ENCODE peak calls at places on chromosomes 2 and 18, in six cellular contexts. One of them, this sample, is unnamed.
A peak's percentile ranks its signal among the peaks of the same experiment; 100 is the strongest.

GRCh38 chr2:204282525-204282924 is 262.8 kb upstream of the PARD3B start:
- DNase-seq in PC-3: no peak
- DNase-seq in kidney epithelial cell: peak; percentile 82
- DNase-seq in AG10803: no peak
- DNase-seq in tibial artery: no peak
- DNase-seq in GM06990: no peak
- DNase-seq in this sample: peak; percentile 72

GRCh38 chr18:42850174-42850766 is 265.2 kb downstream of the RIT2 start:
- DNase-seq in AG10803: no peak
- DNase-seq in GM06990: no peak
- DNase-seq in tibial artery: no peak
- DNase-seq in kidney epithelial cell: no peak
- DNase-seq in PC-3: no peak
- DNase-seq in this sample: no peak

GRCh38 chr2:118457956-118458355 is 369.7 kb downstream of the INSIG2 start:
- DNase-seq in tibial artery: no peak
- DNase-seq in kidney epithelial cell: no peak
- DNase-seq in PC-3: no peak
- DNase-seq in GM06990: no peak
- DNase-seq in AG10803: peak; percentile 14
- DNase-seq in this sample: no peak

GRCh38 chr2:172969609-172970008 is 106.0 kb upstream of the MAP3K20 start:
- DNase-seq in AG10803: no peak
- DNase-seq in GM06990: no peak
- DNase-seq in tibial artery: no peak
- DNase-seq in PC-3: peak; percentile 27
- DNase-seq in kidney epithelial cell: no peak
- DNase-seq in this sample: no peak

GRCh38 chr2:237223208-237223861 is 137.6 kb downstream of the COPS8 start:
- DNase-seq in PC-3: peak; percentile 67
- DNase-seq in tibial artery: peak; percentile 85
- DNase-seq in GM06990: no peak
- DNase-seq in kidney epithelial cell: peak; percentile 96
- DNase-seq in AG10803: peak; percentile 100
- DNase-seq in this sample: peak; percentile 82

GRCh38 chr2:25851740-25852503 is 26.4 kb downstream of the ASXL2 start:
- DNase-seq in PC-3: peak; percentile 87
- DNase-seq in AG10803: peak; percentile 88
- DNase-seq in tibial artery: no peak
- DNase-seq in GM06990: peak; percentile 35
- DNase-seq in kidney epithelial cell: peak; percentile 59
- DNase-seq in this sample: peak; percentile 21

GRCh38 chr18:77102246-77103040 is 30.1 kb downstream of the MBP start:
- DNase-seq in tibial artery: no peak
- DNase-seq in PC-3: peak; percentile 46
- DNase-seq in GM06990: peak; percentile 65
- DNase-seq in kidney epithelial cell: no peak
- DNase-seq in AG10803: peak; percentile 92
- DNase-seq in this sample: peak; percentile 83

GRCh38 chr2:47720036-47720435 is 62.9 kb upstream of the MSH6 start:
- DNase-seq in PC-3: no peak
- DNase-seq in kidney epithelial cell: no peak
- DNase-seq in GM06990: no peak
- DNase-seq in tibial artery: no peak
- DNase-seq in AG10803: no peak
- DNase-seq in this sample: no peak

GRCh38 chr18:21997207-21998143 is 171.9 kb upstream of the GATA6 start:
- DNase-seq in tibial artery: no peak
- DNase-seq in AG10803: peak; percentile 50
- DNase-seq in GM06990: peak; percentile 26
- DNase-seq in kidney epithelial cell: no peak
- DNase-seq in PC-3: peak; percentile 50
- DNase-seq in this sample: peak; percentile 20

GRCh38 chr2:18976112-18976961 is 382.1 kb downstream of the OSR1 start:
- DNase-seq in GM06990: peak; percentile 27
- DNase-seq in PC-3: peak; percentile 89
- DNase-seq in AG10803: peak; percentile 96
- DNase-seq in tibial artery: peak; percentile 25
- DNase-seq in kidney epithelial cell: no peak
- DNase-seq in this sample: peak; percentile 34

GRCh38 chr2:191878576-191879298 is 31.8 kb upstream of the CAVIN2 start:
- DNase-seq in kidney epithelial cell: peak; percentile 83
- DNase-seq in tibial artery: no peak
- DNase-seq in AG10803: peak; percentile 90
- DNase-seq in PC-3: peak; percentile 83
- DNase-seq in GM06990: no peak
- DNase-seq in this sample: peak; percentile 95

GRCh38 chr2:240466579-240467148 is 31.2 kb downstream of the GPC1 start:
- DNase-seq in kidney epithelial cell: no peak
- DNase-seq in AG10803: no peak
- DNase-seq in PC-3: no peak
- DNase-seq in GM06990: no peak
- DNase-seq in tibial artery: no peak
- DNase-seq in this sample: no peak

GRCh38 chr2:209840434-209840833 is 68.8 kb downstream of the UNC80 start:
- DNase-seq in kidney epithelial cell: no peak
- DNase-seq in PC-3: no peak
- DNase-seq in GM06990: no peak
- DNase-seq in AG10803: no peak
- DNase-seq in tibial artery: no peak
- DNase-seq in this sample: no peak

GRCh38 chr18:58117685-58118403 is 73.8 kb downstream of the NEDD4L start:
- DNase-seq in PC-3: peak; percentile 93
- DNase-seq in kidney epithelial cell: peak; percentile 69
- DNase-seq in tibial artery: no peak
- DNase-seq in GM06990: no peak
- DNase-seq in AG10803: peak; percentile 56
- DNase-seq in this sample: peak; percentile 100

GRCh38 chr2:196066794-196067382 is 1.7 kb downstream of the DNAH7 start:
- DNase-seq in GM06990: no peak
- DNase-seq in kidney epithelial cell: no peak
- DNase-seq in tibial artery: no peak
- DNase-seq in AG10803: peak; percentile 32
- DNase-seq in PC-3: peak; percentile 65
- DNase-seq in this sample: no peak

GRCh38 chr2:60707750-60708371 is 48.2 kb upstream of the PAPOLG start:
- DNase-seq in kidney epithelial cell: no peak
- DNase-seq in AG10803: peak; percentile 33
- DNase-seq in GM06990: peak; percentile 6
- DNase-seq in tibial artery: no peak
- DNase-seq in PC-3: peak; percentile 69
- DNase-seq in this sample: no peak

GRCh38 chr18:39840406-39840805 is 2114.6 kb upstream of the PIK3C3 start:
- DNase-seq in AG10803: no peak
- DNase-seq in GM06990: no peak
- DNase-seq in kidney epithelial cell: no peak
- DNase-seq in tibial artery: no peak
- DNase-seq in PC-3: no peak
- DNase-seq in this sample: peak; percentile 63

GRCh38 chr2:60499651-60500300 is 53.7 kb downstream of the BCL11A start:
- DNase-seq in kidney epithelial cell: no peak
- DNase-seq in GM06990: no peak
- DNase-seq in PC-3: no peak
- DNase-seq in tibial artery: no peak
- DNase-seq in AG10803: no peak
- DNase-seq in this sample: no peak

GRCh38 chr2:68121873-68122679 is 35.6 kb upstream of the PNO1 start:
- DNase-seq in tibial artery: peak; percentile 91
- DNase-seq in kidney epithelial cell: peak; percentile 45
- DNase-seq in PC-3: peak; percentile 88
- DNase-seq in GM06990: peak; percentile 40
- DNase-seq in AG10803: peak; percentile 81
- DNase-seq in this sample: peak; percentile 41

GRCh38 chr2:200618590-200619021 is 32.8 kb downstream of the AOX1 start:
- DNase-seq in AG10803: peak; percentile 85
- DNase-seq in tibial artery: no peak
- DNase-seq in kidney epithelial cell: no peak
- DNase-seq in GM06990: no peak
- DNase-seq in PC-3: peak; percentile 34
- DNase-seq in this sample: no peak

GRCh38 chr2:233556756-233557736 is 9.5 kb downstream of the USP40 start:
- DNase-seq in AG10803: peak; percentile 54
- DNase-seq in tibial artery: no peak
- DNase-seq in kidney epithelial cell: peak; percentile 19
- DNase-seq in GM06990: no peak
- DNase-seq in PC-3: peak; percentile 65
- DNase-seq in this sample: peak; percentile 84

GRCh38 chr2:216681683-216682082 is 13.7 kb downstream of the IGFBP5 start:
- DNase-seq in AG10803: no peak
- DNase-seq in PC-3: no peak
- DNase-seq in tibial artery: no peak
- DNase-seq in GM06990: no peak
- DNase-seq in kidney epithelial cell: no peak
- DNase-seq in this sample: no peak

GRCh38 chr2:177972782-177973181 is 99.8 kb downstream of the PDE11A start:
- DNase-seq in PC-3: no peak
- DNase-seq in AG10803: no peak
- DNase-seq in tibial artery: no peak
- DNase-seq in GM06990: no peak
- DNase-seq in kidney epithelial cell: no peak
- DNase-seq in this sample: no peak
- H3K4me3 ChIP-seq in PC-3: no peak overlapping the region
- H3K4me3 ChIP-seq in AG10803: no peak overlapping the region
- H3K4me3 ChIP-seq in tibial artery: no peak overlapping the region
- H3K4me3 ChIP-seq in GM06990: no peak overlapping the region
- H3K4me3 ChIP-seq in kidney epithelial cell: no peak overlapping the region
- H3K4me3 ChIP-seq in this sample: no peak overlapping the region

GRCh38 chr18:48136051-48136543 is 205.6 kb upstream of the SMAD2 start:
- DNase-seq in GM06990: no peak
- DNase-seq in PC-3: no peak
- DNase-seq in AG10803: no peak
- DNase-seq in tibial artery: no peak
- DNase-seq in kidney epithelial cell: no peak
- DNase-seq in this sample: no peak
- TF ChIP-seq CTCF in GM06990: no peak
- TF ChIP-seq CTCF in PC-3: no peak
- TF ChIP-seq CTCF in AG10803: no peak
- TF ChIP-seq CTCF in tibial artery: peak; percentile 4
- TF ChIP-seq CTCF in kidney epithelial cell: no peak
- TF ChIP-seq CTCF in this sample: no peak

GRCh38 chr2:54516842-54517241 is 60.7 kb downstream of the SPTBN1 start:
- DNase-seq in GM06990: no peak
- DNase-seq in PC-3: no peak
- DNase-seq in AG10803: no peak
- DNase-seq in tibial artery: no peak
- DNase-seq in kidney epithelial cell: no peak
- DNase-seq in this sample: no peak

GRCh38 chr2:54512183-54512582 is 56.1 kb downstream of the SPTBN1 start:
- DNase-seq in tibial artery: no peak
- DNase-seq in PC-3: no peak
- DNase-seq in AG10803: no peak
- DNase-seq in kidney epithelial cell: no peak
- DNase-seq in GM06990: no peak
- DNase-seq in this sample: no peak

GRCh38 chr2:54514819-54515569 is 58.9 kb downstream of the SPTBN1 start:
- DNase-seq in kidney epithelial cell: no peak
- DNase-seq in tibial artery: no peak
- DNase-seq in GM06990: no peak
- DNase-seq in AG10803: no peak
- DNase-seq in PC-3: no peak
- DNase-seq in this sample: no peak

GRCh38 chr2:54512663-54513363 is 56.7 kb downstream of the SPTBN1 start:
- DNase-seq in kidney epithelial cell: no peak
- DNase-seq in GM06990: peak; percentile 33
- DNase-seq in AG10803: no peak
- DNase-seq in PC-3: no peak
- DNase-seq in tibial artery: no peak
- DNase-seq in this sample: no peak

DNA sequence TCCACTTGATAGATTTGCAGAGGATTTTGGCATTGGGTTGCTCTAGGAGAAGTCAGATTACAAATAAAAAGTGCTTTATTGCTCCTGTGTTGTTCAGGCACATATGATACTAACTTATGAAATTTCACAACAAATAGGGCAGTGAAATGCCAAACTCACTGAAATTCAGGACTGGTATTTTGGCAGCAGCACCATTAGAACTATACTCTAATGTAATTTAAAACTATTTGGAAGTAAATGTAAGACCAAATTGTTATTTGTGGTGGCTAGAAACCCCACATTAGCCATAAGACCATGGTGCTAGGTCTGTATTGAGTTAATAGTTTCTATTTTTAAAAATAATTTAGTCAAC is 57.2 kb downstream of the SPTBN1 start:
- DNase-seq in tibial artery: no peak
- DNase-seq in AG10803: peak; percentile 33
- DNase-seq in PC-3: no peak
- DNase-seq in kidney epithelial cell: no peak
- DNase-seq in GM06990: no peak
- DNase-seq in this sample: no peak
- H3K4me3 ChIP-seq in tibial artery: no peak overlapping the region
- H3K4me3 ChIP-seq in AG10803: no peak overlapping the region
- H3K4me3 ChIP-seq in PC-3: no peak overlapping the region
- H3K4me3 ChIP-seq in kidney epithelial cell: no peak overlapping the region
- H3K4me3 ChIP-seq in GM06990: no peak overlapping the region
- H3K4me3 ChIP-seq in this sample: no peak overlapping the region

GRCh38 chr18:8011906-8012305 is 444.8 kb downstream of the PTPRM start:
- DNase-seq in PC-3: no peak
- DNase-seq in AG10803: no peak
- DNase-seq in tibial artery: no peak
- DNase-seq in GM06990: no peak
- DNase-seq in kidney epithelial cell: no peak
- DNase-seq in this sample: no peak
- TF ChIP-seq CTCF in PC-3: no peak
- TF ChIP-seq CTCF in AG10803: no peak
- TF ChIP-seq CTCF in tibial artery: no peak
- TF ChIP-seq CTCF in GM06990: no peak
- TF ChIP-seq CTCF in kidney epithelial cell: no peak
- TF ChIP-seq CTCF in this sample: peak; percentile 1

GRCh38 chr18:9106094-9106493 is 3.6 kb downstream of the NDUFV2 start:
- DNase-seq in AG10803: no peak
- DNase-seq in tibial artery: no peak
- DNase-seq in kidney epithelial cell: no peak
- DNase-seq in GM06990: no peak
- DNase-seq in PC-3: no peak
- DNase-seq in this sample: no peak
- H3K4me3 ChIP-seq in AG10803: peak overlapping the region; percentile 18
- H3K4me3 ChIP-seq in tibial artery: no peak overlapping the region
- H3K4me3 ChIP-seq in kidney epithelial cell: no peak overlapping the region
- H3K4me3 ChIP-seq in GM06990: peak overlapping the region; percentile 97
- H3K4me3 ChIP-seq in PC-3: peak overlapping the region; percentile 73
- H3K4me3 ChIP-seq in this sample: no peak overlapping the region